ENCODE peak calls at places on chromosomes 5 and 9, in five cellular contexts. One of them, this sample, is unnamed.

GRCh38 chr5:58891072-58891970 is 308.4 kb downstream of the RAB3C start:
- DNase-seq in stimulated activated CD8-positive, alpha-beta memory T cell treated with anti-CD3 and anti-CD28 coated beads, Interleukin-4, amount 100 ng/mL, for 1 hour: peak
- DNase-seq in GM20000: peak
- DNase-seq in mesendoderm: peak
- DNase-seq in lower lobe of right lung: peak
- DNase-seq in this sample: peak

GRCh38 chr5:126462239-126463014 is 39.2 kb downstream of the GRAMD2B start:
- DNase-seq in mesendoderm: no peak
- DNase-seq in stimulated activated CD8-positive, alpha-beta memory T cell treated with anti-CD3 and anti-CD28 coated beads, Interleukin-4, amount 100 ng/mL, for 1 hour: no peak
- DNase-seq in lower lobe of right lung: no peak
- DNase-seq in GM20000: peak
- DNase-seq in this sample: no peak

GRCh38 chr9:135220601-135221575 is 133.4 kb downstream of the OLFM1 start:
- DNase-seq in stimulated activated CD8-positive, alpha-beta memory T cell treated with anti-CD3 and anti-CD28 coated beads, Interleukin-4, amount 100 ng/mL, for 1 hour: no peak
- DNase-seq in lower lobe of right lung: peak
- DNase-seq in GM20000: no peak
- DNase-seq in mesendoderm: no peak
- DNase-seq in this sample: peak

GRCh38 chr9:1047605-1048235 is 2.4 kb upstream of the DMRT2 start:
- DNase-seq in mesendoderm: no peak
- DNase-seq in stimulated activated CD8-positive, alpha-beta memory T cell treated with anti-CD3 and anti-CD28 coated beads, Interleukin-4, amount 100 ng/mL, for 1 hour: no peak
- DNase-seq in GM20000: no peak
- DNase-seq in lower lobe of right lung: no peak
- DNase-seq in this sample: peak

GRCh38 chr5:10323588-10324488 is 16.1 kb upstream of the CMBL start:
- DNase-seq in lower lobe of right lung: no peak
- DNase-seq in stimulated activated CD8-positive, alpha-beta memory T cell treated with anti-CD3 and anti-CD28 coated beads, Interleukin-4, amount 100 ng/mL, for 1 hour: no peak
- DNase-seq in GM20000: no peak
- DNase-seq in mesendoderm: peak
- DNase-seq in this sample: no peak

GRCh38 chr5:54021413-54022155 is 288.8 kb downstream of the ARL15 start:
- DNase-seq in stimulated activated CD8-positive, alpha-beta memory T cell treated with anti-CD3 and anti-CD28 coated beads, Interleukin-4, amount 100 ng/mL, for 1 hour: no peak
- DNase-seq in GM20000: no peak
- DNase-seq in lower lobe of right lung: no peak
- DNase-seq in mesendoderm: no peak
- DNase-seq in this sample: no peak

GRCh38 chr9:93963969-93964368 is 8.8 kb upstream of the BARX1 start:
- DNase-seq in stimulated activated CD8-positive, alpha-beta memory T cell treated with anti-CD3 and anti-CD28 coated beads, Interleukin-4, amount 100 ng/mL, for 1 hour: no peak
- DNase-seq in mesendoderm: no peak
- DNase-seq in GM20000: peak
- DNase-seq in lower lobe of right lung: no peak
- DNase-seq in this sample: no peak

GRCh38 chr5:606526-607399 is 5.4 kb upstream of the CEP72 start:
- DNase-seq in GM20000: no peak
- DNase-seq in lower lobe of right lung: no peak
- DNase-seq in stimulated activated CD8-positive, alpha-beta memory T cell treated with anti-CD3 and anti-CD28 coated beads, Interleukin-4, amount 100 ng/mL, for 1 hour: no peak
- DNase-seq in mesendoderm: no peak
- DNase-seq in this sample: no peak

GRCh38 chr5:31864015-31864414 is 225.1 kb downstream of the PDZD2 start:
- DNase-seq in stimulated activated CD8-positive, alpha-beta memory T cell treated with anti-CD3 and anti-CD28 coated beads, Interleukin-4, amount 100 ng/mL, for 1 hour: no peak
- DNase-seq in mesendoderm: peak
- DNase-seq in lower lobe of right lung: no peak
- DNase-seq in GM20000: no peak
- DNase-seq in this sample: no peak

GRCh38 chr5:78112931-78113330 is 181.6 kb downstream of the AP3B1 start:
- DNase-seq in mesendoderm: no peak
- DNase-seq in lower lobe of right lung: no peak
- DNase-seq in stimulated activated CD8-positive, alpha-beta memory T cell treated with anti-CD3 and anti-CD28 coated beads, Interleukin-4, amount 100 ng/mL, for 1 hour: no peak
- DNase-seq in GM20000: no peak
- DNase-seq in this sample: no peak

GRCh38 chr5:151082976-151083651 is 2.3 kb upstream of the TNIP1 start:
- DNase-seq in stimulated activated CD8-positive, alpha-beta memory T cell treated with anti-CD3 and anti-CD28 coated beads, Interleukin-4, amount 100 ng/mL, for 1 hour: peak
- DNase-seq in lower lobe of right lung: peak
- DNase-seq in mesendoderm: no peak
- DNase-seq in GM20000: no peak
- DNase-seq in this sample: no peak